ENCODE peak calls at places on chromosomes 1 and 21, in seven cellular contexts. Q is GM12865, U is dorsolateral prefrontal cortex, Y is WTC11, D is neural crest cell, G is endothelial cell, S is hepatocyte. C is an unnamed sample.

GRCh38 chr1:156502749-156503671 is 2.4 kb upstream of the MEF2D start:
- DNase-seq in Q (no peak), U (peak), Y (peak), D (no peak), G (no peak), S (peak), C (peak)

GRCh38 chr1:49397086-49397485 is 620.4 kb upstream of the BEND5 start:
- DNase-seq in Q (no peak), U (no peak), Y (no peak), D (no peak), G (no peak), S (no peak), C (no peak)

GRCh38 chr1:179251675-179252074 is 22.2 kb upstream of the ABL2 start:
- DNase-seq in Q (peak), U (no peak), Y (no peak), D (no peak), G (no peak), S (peak), C (no peak)

GRCh38 chr21:46570119-46570518 is 34.8 kb downstream of the S100B start:
- DNase-seq in Q (no peak), U (no peak), Y (no peak), D (no peak), G (no peak), S (no peak), C (no peak)

GRCh38 chr1:200668514-200669313 is 993 bp downstream of the DDX59 start:
- DNase-seq in Q (no peak), U (no peak), Y (no peak), D (no peak), G (no peak), S (peak), C (no peak)

GRCh38 chr1:119582801-119583200 is 65.3 kb downstream of the ZNF697 start:
- DNase-seq in Q (peak), U (peak), Y (peak), D (peak), G (peak), S (peak), C (no peak)

GRCh38 chr1:219422811-219423598 is 189.9 kb downstream of the ZC3H11B start:
- DNase-seq in Q (peak), U (no peak), Y (no peak), D (no peak), G (no peak), S (no peak), C (no peak)

GRCh38 chr1:116532698-116533424 is 38.0 kb downstream of the CD58 start:
- DNase-seq in Q (no peak), U (no peak), Y (peak), D (no peak), G (no peak), S (no peak), C (no peak)

GRCh38 chr1:36663772-36664430 is 181.2 kb upstream of the CSF3R start:
- DNase-seq in Q (no peak), U (no peak), Y (no peak), D (no peak), G (no peak), S (no peak), C (no peak)

GRCh38 chr1:200919386-200919785 is 24.7 kb downstream of the INAVA start:
- DNase-seq in Q (no peak), U (no peak), Y (no peak), D (no peak), G (no peak), S (no peak), C (peak)

GRCh38 chr1:178283409-178283808 is 189.5 kb downstream of the RASAL2 start:
- DNase-seq in Q (no peak), U (no peak), Y (peak), D (no peak), G (peak), S (no peak), C (no peak)

GRCh38 chr1:175169305-175170018 is 23.1 kb downstream of the KIAA0040 start:
- DNase-seq in Q (no peak), U (no peak), Y (no peak), D (no peak), G (no peak), S (no peak), C (no peak)

GRCh38 chr21:43702785-43703067 is 16.2 kb upstream of the PDXK start:
- DNase-seq in Q (no peak), U (no peak), Y (no peak), D (no peak), G (no peak), S (no peak), C (no peak)

GRCh38 chr1:8370928-8371327 is 53.0 kb downstream of the SLC45A1 start:
- DNase-seq in Q (no peak), U (no peak), Y (no peak), D (no peak), G (no peak), S (no peak), C (no peak)

GRCh38 chr21:14438204-14438603 is 55.3 kb upstream of the HSPA13 start:
- DNase-seq in Q (no peak), U (no peak), Y (no peak), D (no peak), G (no peak), S (peak), C (no peak)

DNA sequence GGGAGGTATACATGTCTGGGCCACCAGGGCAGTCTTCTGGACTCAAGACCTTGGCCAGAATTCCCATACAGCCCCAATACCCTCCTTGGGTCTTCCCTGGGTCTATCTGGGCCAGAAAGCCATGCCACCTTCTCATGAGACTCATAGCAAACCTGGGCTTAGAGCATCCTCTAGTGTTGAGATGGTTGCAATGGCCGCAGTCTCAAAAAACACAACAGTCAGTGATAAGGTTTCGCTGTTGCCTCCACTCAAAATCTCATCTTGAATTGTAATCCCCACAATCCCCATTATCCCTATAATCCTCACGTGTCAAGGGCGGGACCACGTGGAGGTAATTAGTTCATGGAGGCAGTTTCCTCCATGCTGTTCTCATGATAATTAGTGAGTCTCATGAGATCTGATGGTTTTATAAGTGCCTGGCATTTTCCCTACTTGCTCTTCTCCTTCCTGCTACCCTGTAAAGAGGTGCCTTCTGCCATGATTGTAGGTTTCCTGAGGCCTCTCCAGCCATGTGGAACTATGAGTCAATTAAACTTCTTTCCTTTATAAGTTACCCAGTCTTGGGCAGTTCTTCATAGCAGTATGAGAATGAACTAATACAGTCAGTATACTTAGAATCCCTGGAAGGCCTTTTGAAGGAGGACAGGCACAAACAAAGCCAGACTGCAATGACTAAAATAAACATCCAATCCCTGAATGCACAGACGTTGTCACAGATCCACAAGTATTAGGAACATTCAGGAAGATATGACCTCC is 77.0 kb downstream of the CTH start:
- DNase-seq in Q (peak), U (no peak), Y (peak), D (peak), G (peak), S (peak), C (no peak)
- TF ChIP-seq CTCF in Q (peak), U (peak), Y (no peak), D (peak), G (peak), S (peak), C (peak)

GRCh38 chr1:17582124-17582768 is 42.7 kb downstream of the ARHGEF10L start:
- DNase-seq in Q (no peak), U (no peak), Y (no peak), D (no peak), G (no peak), S (no peak), C (no peak)

GRCh38 chr1:17579951-17580939 is 40.7 kb downstream of the ARHGEF10L start:
- DNase-seq in Q (no peak), U (no peak), Y (no peak), D (no peak), G (no peak), S (peak), C (no peak)

GRCh38 chr1:17577907-17578297 is 38.4 kb downstream of the ARHGEF10L start:
- DNase-seq in Q (no peak), U (no peak), Y (no peak), D (no peak), G (no peak), S (no peak), C (no peak)

GRCh38 chr1:17584539-17584938 is 45.0 kb downstream of the ARHGEF10L start:
- DNase-seq in Q (no peak), U (no peak), Y (no peak), D (no peak), G (no peak), S (no peak), C (no peak)

GRCh38 chr1:17581389-17582123 is 42.1 kb downstream of the ARHGEF10L start:
- DNase-seq in Q (peak), U (no peak), Y (no peak), D (no peak), G (no peak), S (no peak), C (no peak)
- TF ChIP-seq CTCF in Q (no peak), U (no peak), Y (no peak), D (no peak), G (no peak), S (no peak), C (no peak)

DNA sequence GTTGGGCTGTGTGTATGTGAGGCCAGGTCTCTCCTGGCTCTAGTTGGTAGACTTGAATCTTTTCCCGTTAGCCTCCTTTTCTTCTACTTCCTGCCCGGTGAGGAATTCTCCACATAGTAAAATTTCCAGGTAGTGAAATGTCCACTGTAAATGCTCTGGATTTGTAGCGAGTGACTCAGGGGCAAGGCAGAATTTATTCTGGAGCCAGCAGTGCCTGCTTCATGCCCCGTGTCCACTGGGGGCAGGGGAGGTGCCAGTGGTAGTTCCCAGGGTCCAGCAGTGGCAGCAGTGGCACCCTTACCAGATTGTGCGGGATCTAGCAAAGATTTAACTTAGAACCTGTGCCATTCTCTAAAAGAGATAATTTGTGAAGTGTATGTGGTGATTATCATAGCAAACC is 74.5 kb upstream of the USP24 start:
- DNase-seq in Q (no peak), U (no peak), Y (no peak), D (no peak), G (no peak), S (no peak), C (no peak)
- TF ChIP-seq CTCF in Q (no peak), U (no peak), Y (no peak), D (no peak), G (peak), S (no peak), C (peak)

GRCh38 chr1:242718967-242719366 is 194.5 kb upstream of the PLD5 start:
- DNase-seq in Q (no peak), U (no peak), Y (no peak), D (no peak), G (no peak), S (no peak), C (no peak)
- TF ChIP-seq CTCF in Q (no peak), U (no peak), Y (no peak), D (no peak), G (no peak), S (no peak), C (no peak)

DNA sequence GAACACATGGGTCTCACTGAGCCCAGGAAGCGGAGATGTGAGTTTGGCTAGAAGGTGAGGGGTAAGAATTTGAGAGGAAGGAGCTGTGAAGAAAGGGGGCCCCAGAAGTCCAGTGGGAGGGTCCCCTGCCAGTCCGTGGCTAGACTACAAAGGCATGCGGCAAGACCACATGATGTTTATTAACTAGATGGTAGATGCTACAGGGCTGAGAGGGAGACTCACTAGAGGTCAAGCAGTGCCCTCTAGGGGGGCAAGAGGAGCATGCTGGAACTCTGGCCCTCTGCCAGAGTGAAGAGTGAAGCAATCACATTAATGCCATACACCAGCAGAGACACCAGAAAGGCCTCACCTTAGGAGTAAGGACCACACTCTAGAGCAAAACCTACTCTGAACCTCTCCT is 12.2 kb downstream of the KIAA0319L start:
- DNase-seq in Q (peak), U (no peak), Y (peak), D (no peak), G (peak), S (peak), C (no peak)
- TF ChIP-seq CTCF in Q (peak), U (peak), Y (no peak), D (peak), G (no peak), S (peak), C (peak)

DNA sequence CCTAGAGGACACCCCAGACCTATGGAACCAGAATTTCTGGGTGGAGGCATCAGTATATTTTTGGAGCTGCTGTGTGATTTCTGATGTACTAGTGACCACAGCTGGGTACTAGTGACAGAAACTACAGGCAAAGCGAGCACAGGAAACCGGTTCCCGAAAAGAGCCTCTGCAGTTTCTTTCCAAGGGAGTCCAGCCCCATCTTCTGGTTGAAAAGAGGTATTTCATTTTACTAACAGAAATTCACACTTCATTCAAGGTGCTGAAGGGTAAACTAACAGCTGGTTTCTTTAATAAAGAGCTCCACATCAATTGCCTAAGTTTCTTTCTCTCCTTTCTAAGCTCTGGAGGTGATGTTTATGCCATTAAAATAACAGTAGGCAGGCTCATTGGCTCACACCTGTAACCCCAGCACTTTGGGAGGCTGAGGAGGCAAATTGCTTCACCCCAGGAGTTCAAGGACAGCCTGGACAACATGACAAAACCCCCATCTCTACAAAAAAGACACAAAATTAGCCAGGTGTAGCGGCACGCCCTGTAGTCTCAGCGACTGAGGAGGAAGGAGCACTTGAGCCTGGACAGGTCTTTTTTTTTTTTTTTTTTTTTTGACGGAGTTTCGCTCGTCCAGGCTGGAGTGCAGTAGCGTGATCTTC is 22.0 kb downstream of the THAP3 start:
- DNase-seq in Q (peak), U (no peak), Y (peak), D (no peak), G (peak), S (peak), C (no peak)
- TF ChIP-seq CTCF in Q (peak), U (peak), Y (peak), D (peak), G (peak), S (peak), C (peak)

GRCh38 chr1:19517017-19517416 is 31.7 kb upstream of the CAPZB start:
- DNase-seq in Q (no peak), U (no peak), Y (no peak), D (no peak), G (no peak), S (no peak), C (no peak)
- TF ChIP-seq CTCF in Q (no peak), U (no peak), Y (no peak), D (no peak), G (no peak), S (no peak), C (no peak)

DNA sequence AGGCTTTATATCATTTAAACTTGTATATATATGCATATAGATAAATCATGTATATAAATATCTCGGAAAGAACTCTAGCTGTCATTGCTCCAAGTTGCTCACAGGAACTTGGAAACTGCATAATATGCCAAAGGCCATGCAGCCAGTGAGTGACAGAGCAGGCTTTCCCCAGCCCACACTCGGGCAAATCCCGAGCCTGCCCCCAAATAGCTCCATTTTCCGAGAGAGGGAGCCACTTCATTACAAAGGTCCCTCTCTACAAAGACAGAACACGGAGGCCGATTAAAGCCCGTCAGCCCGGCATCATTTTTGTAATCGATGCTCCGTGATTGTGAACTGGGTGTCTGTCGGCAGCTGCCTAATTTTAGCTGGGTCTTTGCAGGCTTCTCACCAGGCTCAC is 663.8 kb downstream of the PTPRU start:
- DNase-seq in Q (no peak), U (no peak), Y (no peak), D (no peak), G (no peak), S (no peak), C (no peak)
- TF ChIP-seq CTCF in Q (no peak), U (no peak), Y (no peak), D (no peak), G (no peak), S (no peak), C (no peak)

GRCh38 chr1:12657060-12657866 is 13.4 kb downstream of the AADACL4 start:
- DNase-seq in Q (no peak), U (no peak), Y (no peak), D (no peak), G (no peak), S (no peak), C (no peak)

GRCh38 chr1:12662556-12662955 is 18.7 kb downstream of the AADACL4 start:
- DNase-seq in Q (no peak), U (no peak), Y (no peak), D (no peak), G (no peak), S (no peak), C (no peak)

GRCh38 chr1:12661606-12662219 is 17.8 kb downstream of the AADACL4 start:
- DNase-seq in Q (no peak), U (peak), Y (no peak), D (no peak), G (no peak), S (no peak), C (no peak)

GRCh38 chr1:12656575-12656974 is 12.7 kb downstream of the AADACL4 start:
- DNase-seq in Q (no peak), U (no peak), Y (no peak), D (no peak), G (no peak), S (no peak), C (no peak)

DNA sequence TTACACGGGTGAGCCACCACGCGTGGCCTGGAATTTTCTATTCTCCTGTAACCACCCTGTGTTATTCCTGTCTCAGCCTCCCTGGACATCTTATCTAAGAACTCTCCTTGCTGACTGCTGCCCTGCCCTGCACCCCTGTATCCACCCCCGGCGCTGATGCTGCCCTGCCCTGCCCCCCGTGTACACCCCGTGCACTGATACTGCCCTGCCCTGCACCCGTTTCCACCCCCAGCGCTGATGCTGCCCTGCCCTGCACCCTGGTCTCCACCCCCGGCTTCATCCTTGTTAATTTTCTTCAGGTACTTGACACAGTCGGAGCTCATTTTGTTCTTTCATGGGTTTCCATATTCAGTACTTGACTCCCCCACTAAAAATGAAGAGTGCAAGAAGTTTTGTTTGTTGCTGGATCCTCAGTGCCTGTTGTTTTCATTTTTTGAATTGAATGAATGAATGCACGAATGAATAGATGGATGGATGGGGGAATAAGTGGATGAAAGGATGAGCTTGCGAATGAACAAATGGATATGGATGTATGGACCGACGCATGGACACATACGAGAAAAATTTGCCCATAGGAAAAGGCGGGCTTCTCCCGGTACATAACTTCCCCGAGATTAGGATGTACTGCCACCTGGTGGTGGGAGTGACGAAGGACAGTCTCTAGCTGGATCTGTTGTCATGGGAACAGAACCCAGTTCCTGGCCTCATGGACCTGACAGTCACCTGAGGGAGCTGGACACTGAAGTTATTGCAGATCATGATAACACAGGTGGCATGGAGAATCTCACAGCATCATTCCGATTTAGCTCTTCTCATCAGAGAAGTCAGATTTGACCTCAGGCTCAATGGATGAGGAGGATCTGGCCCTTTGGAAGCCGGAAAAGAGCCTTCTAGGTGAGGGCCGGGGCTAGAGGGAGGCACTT is 14.9 kb downstream of the AADACL4 start:
- DNase-seq in Q (peak), U (peak), Y (peak), D (peak), G (peak), S (peak), C (no peak)
- TF ChIP-seq CTCF in Q (peak), U (peak), Y (peak), D (peak), G (peak), S (peak), C (peak)

DNA sequence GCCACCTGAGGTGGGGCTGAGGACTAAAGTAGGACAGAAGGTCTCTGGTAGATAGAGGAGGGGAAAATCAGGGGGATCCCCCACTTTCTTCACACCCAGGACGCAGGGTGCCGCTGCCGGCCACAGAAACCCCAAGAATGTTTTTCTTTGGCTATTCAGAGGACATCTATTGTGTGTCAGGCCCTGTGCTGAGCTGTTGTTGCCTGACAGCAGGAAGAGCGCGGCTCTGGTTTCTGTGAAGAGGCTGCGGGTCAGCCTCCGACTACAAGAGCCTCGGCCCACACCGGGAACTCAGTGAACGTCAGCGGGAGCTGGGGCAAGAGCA is 407 bp upstream of the PIGV start:
- DNase-seq in Q (peak), U (no peak), Y (no peak), D (no peak), G (no peak), S (no peak), C (no peak)
- TF ChIP-seq CTCF in Q (peak), U (no peak), Y (no peak), D (no peak), G (no peak), S (no peak), C (no peak)